ENCODE peak calls at places on chromosomes 11 and 22, in four cellular contexts. One of them, this sample, is unnamed.

GRCh38 chr22:44451016-44451415 is 47.0 kb downstream of the RTL6 start:
- DNase-seq in hepatocyte: no peak
- DNase-seq in right cardiac atrium: no peak
- DNase-seq in adrenal gland: no peak
- DNase-seq in this sample: no peak

GRCh38 chr22:49969751-49970527 is 9.4 kb downstream of the PIM3 start:
- DNase-seq in hepatocyte: peak; percentile 15
- DNase-seq in right cardiac atrium: peak; percentile 22
- DNase-seq in adrenal gland: peak; percentile 41
- DNase-seq in this sample: peak; percentile 27

GRCh38 chr11:69904331-69905201 is 85.3 kb upstream of the FGF3 start:
- DNase-seq in hepatocyte: no peak
- DNase-seq in right cardiac atrium: peak; percentile 4
- DNase-seq in adrenal gland: no peak
- DNase-seq in this sample: no peak

GRCh38 chr22:35203583-35203982 is 53.7 kb upstream of the HMGXB4 start:
- DNase-seq in hepatocyte: no peak
- DNase-seq in right cardiac atrium: no peak
- DNase-seq in adrenal gland: no peak
- DNase-seq in this sample: no peak

GRCh38 chr11:106231591-106231990 is 154.1 kb downstream of the AASDHPPT start:
- DNase-seq in hepatocyte: peak; percentile 29
- DNase-seq in right cardiac atrium: no peak
- DNase-seq in adrenal gland: no peak
- DNase-seq in this sample: no peak

GRCh38 chr22:27116295-27116694 is 458.9 kb downstream of the MIAT start:
- DNase-seq in hepatocyte: no peak
- DNase-seq in right cardiac atrium: no peak
- DNase-seq in adrenal gland: no peak
- DNase-seq in this sample: no peak

GRCh38 chr11:73384871-73385692 is 8.9 kb downstream of the RELT start:
- DNase-seq in hepatocyte: no peak
- DNase-seq in right cardiac atrium: peak; percentile 58
- DNase-seq in adrenal gland: peak; percentile 47
- DNase-seq in this sample: no peak

GRCh38 chr11:71179877-71180276 is 72.5 kb downstream of the SHANK2 start:
- DNase-seq in hepatocyte: peak; percentile 63
- DNase-seq in right cardiac atrium: no peak
- DNase-seq in adrenal gland: no peak
- DNase-seq in this sample: no peak

GRCh38 chr11:64245797-64246623 is 733 bp downstream of the PPP1R14B start:
- DNase-seq in hepatocyte: peak; percentile 87
- DNase-seq in right cardiac atrium: peak; percentile 90
- DNase-seq in adrenal gland: peak; percentile 84
- DNase-seq in this sample: peak; percentile 73

GRCh38 chr11:19939415-19939929 is 220.8 kb downstream of the DBX1 start:
- DNase-seq in hepatocyte: no peak
- DNase-seq in right cardiac atrium: no peak
- DNase-seq in adrenal gland: no peak
- DNase-seq in this sample: no peak

GRCh38 chr22:20014526-20015186 is 2.0 kb downstream of the ARVCF start:
- DNase-seq in hepatocyte: no peak
- DNase-seq in right cardiac atrium: peak; percentile 11
- DNase-seq in adrenal gland: no peak
- DNase-seq in this sample: no peak

GRCh38 chr11:74162688-74163467 is 7.9 kb downstream of the C2CD3 start:
- DNase-seq in hepatocyte: no peak
- DNase-seq in right cardiac atrium: no peak
- DNase-seq in adrenal gland: no peak
- DNase-seq in this sample: no peak

GRCh38 chr22:34903416-34903815 is 162.5 kb upstream of the ISX start:
- DNase-seq in hepatocyte: no peak
- DNase-seq in right cardiac atrium: no peak
- DNase-seq in adrenal gland: no peak
- DNase-seq in this sample: no peak

GRCh38 chr11:104917259-104918112 is 19.2 kb upstream of the CASP12 start:
- DNase-seq in hepatocyte: no peak
- DNase-seq in right cardiac atrium: no peak
- DNase-seq in adrenal gland: no peak
- DNase-seq in this sample: no peak

GRCh38 chr11:46198873-46199250 is 77.6 kb upstream of the PHF21A start:
- DNase-seq in hepatocyte: no peak
- DNase-seq in right cardiac atrium: no peak
- DNase-seq in adrenal gland: no peak
- DNase-seq in this sample: no peak

GRCh38 chr11:21411114-21411513 is 741.7 kb downstream of the NELL1 start:
- DNase-seq in hepatocyte: no peak
- DNase-seq in right cardiac atrium: no peak
- DNase-seq in adrenal gland: no peak
- DNase-seq in this sample: no peak

GRCh38 chr11:18304745-18305144 is 17.2 kb downstream of the HPS5 start:
- DNase-seq in hepatocyte: peak; percentile 12
- DNase-seq in right cardiac atrium: no peak
- DNase-seq in adrenal gland: no peak
- DNase-seq in this sample: no peak

GRCh38 chr11:134741453-134742227 is 329.6 kb upstream of the B3GAT1 start:
- DNase-seq in hepatocyte: peak; percentile 34
- DNase-seq in right cardiac atrium: no peak
- DNase-seq in adrenal gland: no peak
- DNase-seq in this sample: no peak

GRCh38 chr22:44638966-44639739 is 62.9 kb upstream of the PRR5 start:
- DNase-seq in hepatocyte: peak; percentile 53
- DNase-seq in right cardiac atrium: peak; percentile 65
- DNase-seq in adrenal gland: no peak
- DNase-seq in this sample: no peak

GRCh38 chr22:36350751-36351594 is 36.8 kb downstream of the MYH9 start:
- DNase-seq in hepatocyte: peak; percentile 47
- DNase-seq in right cardiac atrium: no peak
- DNase-seq in adrenal gland: no peak
- DNase-seq in this sample: no peak

GRCh38 chr11:66510271-66510989 is at the start of gene BBS1:
- DNase-seq in hepatocyte: peak; percentile 91
- DNase-seq in right cardiac atrium: peak; percentile 90
- DNase-seq in adrenal gland: peak; percentile 82
- DNase-seq in this sample: peak; percentile 86

GRCh38 chr11:80103149-80103859 is 662.5 kb upstream of the TENM4 start:
- DNase-seq in hepatocyte: peak; percentile 25
- DNase-seq in right cardiac atrium: no peak
- DNase-seq in adrenal gland: no peak
- DNase-seq in this sample: no peak

GRCh38 chr11:129955282-129955681 is 47.4 kb downstream of the PRDM10 start:
- DNase-seq in hepatocyte: no peak
- DNase-seq in right cardiac atrium: no peak
- DNase-seq in adrenal gland: no peak
- DNase-seq in this sample: no peak

GRCh38 chr11:69893631-69894030 is 74.4 kb upstream of the FGF3 start:
- DNase-seq in hepatocyte: no peak
- DNase-seq in right cardiac atrium: no peak
- DNase-seq in adrenal gland: no peak
- DNase-seq in this sample: no peak

GRCh38 chr11:75349540-75350116 is 1.8 kb downstream of the ARRB1 start:
- DNase-seq in hepatocyte: no peak
- DNase-seq in right cardiac atrium: peak; percentile 40
- DNase-seq in adrenal gland: no peak
- DNase-seq in this sample: no peak

GRCh38 chr11:103534191-103534590 is 425.0 kb downstream of the DYNC2H1 start:
- DNase-seq in hepatocyte: no peak
- DNase-seq in right cardiac atrium: no peak
- DNase-seq in adrenal gland: no peak
- DNase-seq in this sample: no peak

GRCh38 chr22:37906364-37907008 is 389 bp downstream of the MICALL1 start:
- DNase-seq in hepatocyte: no peak
- DNase-seq in right cardiac atrium: peak; percentile 35
- DNase-seq in adrenal gland: peak; percentile 38
- DNase-seq in this sample: peak; percentile 39

GRCh38 chr11:36567684-36568083 is at the start of gene RAG1:
- DNase-seq in hepatocyte: no peak
- DNase-seq in right cardiac atrium: no peak
- DNase-seq in adrenal gland: no peak
- DNase-seq in this sample: no peak

GRCh38 chr11:12199231-12199948 is 89.0 kb downstream of the MICAL2 start:
- DNase-seq in hepatocyte: no peak
- DNase-seq in right cardiac atrium: no peak
- DNase-seq in adrenal gland: no peak
- DNase-seq in this sample: no peak
- H3K4me1 ChIP-seq in hepatocyte: peaks cover 19% of the 10 kb centered on the region
- H3K4me1 ChIP-seq in right cardiac atrium: peaks cover 21% of the 10 kb centered on the region
- H3K4me1 ChIP-seq in adrenal gland: no peaks in the 10 kb centered on the region
- H3K4me1 ChIP-seq in this sample: no peaks in the 10 kb centered on the region

DNA sequence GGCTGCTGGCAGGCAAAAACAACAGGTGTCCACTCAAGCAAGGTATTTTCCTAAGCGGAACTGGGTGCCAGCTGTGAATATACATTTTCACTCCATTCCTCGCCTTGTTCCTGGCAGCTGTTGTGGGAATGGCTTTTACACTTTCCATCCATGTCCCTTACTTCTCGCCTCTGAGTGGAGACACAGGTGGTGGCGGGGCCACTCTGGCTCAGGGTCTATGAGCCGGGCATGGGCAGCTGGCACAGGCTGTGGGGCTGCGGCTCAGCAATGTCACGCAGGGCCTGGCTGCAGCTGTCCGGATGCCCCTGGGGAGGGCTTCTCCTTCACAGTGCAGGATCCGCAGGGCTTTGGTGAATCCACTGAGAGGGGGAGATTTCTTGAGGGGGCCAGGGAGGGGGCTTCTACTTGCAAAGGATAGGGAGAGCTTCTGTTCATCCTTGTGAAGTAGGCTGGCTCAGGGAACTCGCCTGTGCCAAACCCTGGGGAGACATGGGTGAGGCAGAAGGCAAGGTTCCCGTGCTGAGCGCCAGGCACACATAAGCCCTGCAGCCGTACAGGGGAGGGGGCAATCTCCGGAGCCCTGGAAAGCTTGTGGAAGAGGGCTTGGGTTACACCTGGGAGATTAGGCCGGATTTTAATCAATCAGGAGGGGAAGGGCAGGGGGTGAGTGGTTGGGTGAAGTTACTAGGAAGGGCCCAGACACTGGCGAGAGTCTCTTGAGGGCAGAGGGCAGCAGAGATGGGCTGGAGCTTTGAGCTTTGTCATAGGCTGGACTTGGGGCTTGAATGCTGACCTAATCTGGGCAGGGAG is 45.7 kb downstream of the KCNQ1OT1 start:
- DNase-seq in hepatocyte: no peak
- DNase-seq in right cardiac atrium: no peak
- DNase-seq in adrenal gland: no peak
- DNase-seq in this sample: no peak
- H3K9me3 ChIP-seq in hepatocyte: peaks cover 31% of the 10 kb centered on the region
- H3K9me3 ChIP-seq in right cardiac atrium: no peaks in the 10 kb centered on the region
- H3K9me3 ChIP-seq in adrenal gland: no peaks in the 10 kb centered on the region
- H3K9me3 ChIP-seq in this sample: no peaks in the 10 kb centered on the region

DNA sequence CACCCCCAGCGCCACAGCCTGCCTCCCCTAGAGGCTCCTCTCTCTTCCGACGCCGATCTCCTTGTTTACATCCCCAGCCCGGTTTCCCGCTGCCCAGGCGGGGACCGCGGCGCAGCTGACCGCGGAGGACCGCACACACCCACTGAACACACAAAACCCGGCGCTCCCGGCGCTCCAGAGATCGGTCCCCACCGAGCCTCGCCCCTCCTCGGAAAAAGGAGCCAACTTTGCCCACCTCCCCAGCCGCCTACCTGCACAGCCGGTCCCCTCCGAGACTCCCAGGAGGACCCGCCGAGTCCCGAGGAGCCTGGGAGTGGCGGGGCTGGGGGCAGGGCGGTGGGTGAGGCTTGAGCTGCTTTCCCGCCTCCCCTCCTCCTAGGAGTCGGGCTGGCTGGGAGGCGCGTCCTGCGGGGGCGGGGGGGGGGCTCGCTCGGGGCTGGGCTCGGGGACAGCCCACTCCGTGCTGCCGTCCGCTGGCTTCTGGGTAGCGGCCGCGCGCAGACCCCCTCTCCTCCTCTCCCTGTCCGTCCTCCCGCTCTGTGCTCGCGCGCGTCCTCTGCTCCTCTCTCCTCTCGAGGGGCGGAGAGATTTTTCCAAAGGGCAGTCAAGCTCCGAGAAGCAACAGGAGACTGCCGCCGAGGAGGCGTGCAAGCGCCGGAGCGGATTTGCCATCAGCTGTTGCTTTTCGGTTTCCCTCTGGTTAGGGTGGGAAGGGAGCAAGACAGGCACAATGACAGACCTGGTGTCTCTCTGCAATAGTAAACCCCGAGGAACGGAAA is at the start of gene FXYD6:
- DNase-seq in hepatocyte: peak; percentile 82
- DNase-seq in right cardiac atrium: peak; percentile 67
- DNase-seq in adrenal gland: peak; percentile 59
- DNase-seq in this sample: peak; percentile 81
- H3K27me3 ChIP-seq in hepatocyte: peaks cover 48% of the 10 kb centered on the region
- H3K27me3 ChIP-seq in right cardiac atrium: no peaks in the 10 kb centered on the region
- H3K27me3 ChIP-seq in adrenal gland: no peaks in the 10 kb centered on the region
- H3K27me3 ChIP-seq in this sample: no peaks in the 10 kb centered on the region

DNA sequence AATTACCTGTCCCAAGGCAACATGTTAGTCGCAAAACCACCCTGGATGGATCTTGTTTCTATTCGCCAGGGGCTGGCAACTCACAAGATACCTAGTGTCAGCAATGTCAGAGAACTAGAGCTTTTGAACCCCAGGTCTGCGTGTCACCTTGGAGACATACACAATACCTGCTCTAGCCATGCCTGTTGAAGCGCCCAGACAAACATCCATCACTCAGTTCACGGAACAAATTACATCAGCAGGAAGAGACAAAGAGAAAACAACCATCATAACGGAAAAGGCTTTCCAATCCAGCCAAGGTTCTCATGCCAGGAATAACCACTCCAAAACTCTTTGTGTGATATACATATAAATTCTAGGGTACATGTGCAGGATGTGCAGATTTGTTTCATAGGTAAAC is 2.2 kb downstream of the CD59 start:
- DNase-seq in hepatocyte: no peak
- DNase-seq in right cardiac atrium: no peak
- DNase-seq in adrenal gland: no peak
- DNase-seq in this sample: no peak
- H3K4me1 ChIP-seq in hepatocyte: peaks cover 47% of the 10 kb centered on the region
- H3K4me1 ChIP-seq in right cardiac atrium: peaks cover 21% of the 10 kb centered on the region
- H3K4me1 ChIP-seq in adrenal gland: peaks cover 13% of the 10 kb centered on the region
- H3K4me1 ChIP-seq in this sample: no peaks in the 10 kb centered on the region